ENCODE peak calls at places on chromosome 13, in seven cellular contexts. B is HuH-7.5; R is stimulated activated CD4-positive, alpha-beta T cell treated with anti-CD3 and anti-CD28 coated beads, Interleukin-2, amount 100 ng/mL, for 48 hours; D is ascending aorta; Q is activated CD4-positive, alpha-beta T cell treated with anti-CD3 and anti-CD28 coated beads, Interleukin-2, amount 50 U/mL, for 24 hours; Z is 8988T; C is fibroblast of mammary gland. T is an unnamed sample.

GRCh38 chr13:101917833-101918755 is 465.6 kb downstream of the ITGBL1 start:
- DNase-seq in B (no peak), R (no peak), D (no peak), Q (no peak), Z (peak), C (no peak), T (no peak)

GRCh38 chr13:97211986-97212385 is 10.1 kb upstream of the MBNL2 start:
- DNase-seq in B (no peak), R (no peak), D (no peak), Q (no peak), Z (no peak), C (no peak), T (no peak)

GRCh38 chr13:48739346-48740037 is 85.8 kb downstream of the CYSLTR2 start:
- DNase-seq in B (no peak), R (no peak), D (no peak), Q (no peak), Z (no peak), C (peak), T (no peak)

GRCh38 chr13:39600766-39601165 is 2.2 kb downstream of the LHFPL6 start:
- DNase-seq in B (no peak), R (no peak), D (no peak), Q (no peak), Z (peak), C (peak), T (no peak)

GRCh38 chr13:82933986-82934385 is 948.3 kb downstream of the SLITRK1 start:
- DNase-seq in B (no peak), R (no peak), D (no peak), Q (no peak), Z (no peak), C (no peak), T (no peak)

GRCh38 chr13:42760949-42761348 is 20.4 kb upstream of the FAM216B start:
- DNase-seq in B (no peak), R (no peak), D (no peak), Q (no peak), Z (no peak), C (peak), T (no peak)

GRCh38 chr13:26946675-26947342 is 186.2 kb upstream of the GPR12 start:
- DNase-seq in B (peak), R (no peak), D (no peak), Q (no peak), Z (peak), C (peak), T (no peak)

GRCh38 chr13:30618186-30618937 is 642 bp downstream of the USPL1 start:
- DNase-seq in B (no peak), R (peak), D (no peak), Q (no peak), Z (no peak), C (no peak), T (no peak)

GRCh38 chr13:85935868-85936467 is 136.7 kb upstream of the SLITRK6 start:
- DNase-seq in B (no peak), R (no peak), D (no peak), Q (no peak), Z (no peak), C (no peak), T (no peak)

GRCh38 chr13:22665531-22665930 is 515.2 kb upstream of the SGCG start:
- DNase-seq in B (no peak), R (no peak), D (no peak), Q (no peak), Z (no peak), C (no peak), T (no peak)

GRCh38 chr13:37685206-37685605 is 86.6 kb upstream of the POSTN start:
- DNase-seq in B (no peak), R (no peak), D (no peak), Q (no peak), Z (no peak), C (no peak), T (no peak)

GRCh38 chr13:46010148-46010547 is 42.4 kb downstream of the ZC3H13 start:
- DNase-seq in B (no peak), R (no peak), D (no peak), Q (no peak), Z (no peak), C (peak), T (no peak)

GRCh38 chr13:77136902-77137420 is 110.0 kb upstream of the FBXL3 start:
- DNase-seq in B (no peak), R (no peak), D (no peak), Q (no peak), Z (no peak), C (peak), T (no peak)

GRCh38 chr13:94198666-94199065 is 280.8 kb downstream of the DCT start:
- DNase-seq in B (no peak), R (no peak), D (no peak), Q (no peak), Z (no peak), C (no peak), T (no peak)

GRCh38 chr13:107715496-107715895 is 499.8 kb downstream of the LIG4 start:
- DNase-seq in B (no peak), R (no peak), D (no peak), Q (no peak), Z (no peak), C (no peak), T (no peak)

GRCh38 chr13:91112878-91113277 is 234.6 kb upstream of the MIR17HG start:
- DNase-seq in B (no peak), R (no peak), D (no peak), Q (no peak), Z (no peak), C (no peak), T (no peak)

GRCh38 chr13:28410096-28410495 is 84.8 kb downstream of the FLT1 start:
- DNase-seq in B (no peak), R (no peak), D (no peak), Q (no peak), Z (no peak), C (no peak), T (no peak)

GRCh38 chr13:75415720-75416119 is 66.2 kb downstream of the TBC1D4 start:
- DNase-seq in B (no peak), R (no peak), D (no peak), Q (no peak), Z (no peak), C (peak), T (no peak)

GRCh38 chr13:111051656-111052232 is 63.4 kb upstream of the ARHGEF7 start:
- DNase-seq in B (no peak), R (no peak), D (no peak), Q (no peak), Z (no peak), C (no peak), T (no peak)

GRCh38 chr13:33446821-33447481 is 161.4 kb upstream of the STARD13 start:
- DNase-seq in B (no peak), R (no peak), D (no peak), Q (no peak), Z (no peak), C (no peak), T (no peak)

GRCh38 chr13:19962894-19963293 is 4.4 kb downstream of the ZMYM2 start:
- DNase-seq in B (no peak), R (no peak), D (no peak), Q (no peak), Z (no peak), C (no peak), T (no peak)

GRCh38 chr13:88074794-88075509 is 403.8 kb downstream of the SLITRK5 start:
- DNase-seq in B (no peak), R (no peak), D (no peak), Q (no peak), Z (no peak), C (peak), T (no peak)

GRCh38 chr13:26601669-26602068 is 44.2 kb downstream of the WASF3 start:
- DNase-seq in B (no peak), R (no peak), D (no peak), Q (no peak), Z (no peak), C (peak), T (no peak)

GRCh38 chr13:100826441-100826840 is 151.8 kb upstream of the TMTC4 start:
- DNase-seq in B (no peak), R (no peak), D (no peak), Q (no peak), Z (no peak), C (no peak), T (no peak)

GRCh38 chr13:72851678-72852014 is 69.7 kb downstream of the PIBF1 start:
- DNase-seq in B (no peak), R (no peak), D (no peak), Q (no peak), Z (no peak), C (no peak), T (no peak)

GRCh38 chr13:52921194-52921593 is 72.8 kb upstream of the PCDH8 start:
- DNase-seq in B (no peak), R (no peak), D (no peak), Q (no peak), Z (no peak), C (no peak), T (no peak)

GRCh38 chr13:48194392-48194754 is 38.6 kb upstream of the ITM2B start:
- DNase-seq in B (no peak), R (no peak), D (no peak), Q (no peak), Z (no peak), C (no peak), T (no peak)

GRCh38 chr13:51942189-51942588 is 69.1 kb downstream of the ATP7B start:
- DNase-seq in B (no peak), R (no peak), D (no peak), Q (no peak), Z (no peak), C (no peak), T (no peak)

GRCh38 chr13:45718063-45718462 is 15.9 kb downstream of the CBY2 start:
- DNase-seq in B (peak), R (no peak), D (no peak), Q (no peak), Z (peak), C (peak), T (no peak)